ENCODE peak calls at places on chromosomes 13 and 19, in seven cellular contexts. One of them, this sample, is unnamed. For H3K9me3, the result is how much of the 10 kb centered on the place peaks cover.

GRCh38 chr13:79680485-79680884 is 199.5 kb downstream of the NDFIP2 start:
- DNase-seq in NT2/D1: no peak
- DNase-seq in left ventricle myocardium inferior: no peak
- DNase-seq in tibial artery: no peak
- DNase-seq in effector memory CD4-positive, alpha-beta T cell: no peak
- DNase-seq in BE2C: peak
- DNase-seq in upper lobe of right lung: no peak
- DNase-seq in this sample: no peak

GRCh38 chr13:25375727-25376358 is 4.1 kb downstream of the ATP8A2 start:
- DNase-seq in effector memory CD4-positive, alpha-beta T cell: peak
- DNase-seq in BE2C: peak
- DNase-seq in upper lobe of right lung: no peak
- DNase-seq in tibial artery: no peak
- DNase-seq in NT2/D1: no peak
- DNase-seq in left ventricle myocardium inferior: no peak
- DNase-seq in this sample: peak

GRCh38 chr13:89695343-89696257 is 1651.9 kb upstream of the MIR17HG start:
- DNase-seq in tibial artery: no peak
- DNase-seq in NT2/D1: peak
- DNase-seq in upper lobe of right lung: no peak
- DNase-seq in effector memory CD4-positive, alpha-beta T cell: no peak
- DNase-seq in left ventricle myocardium inferior: no peak
- DNase-seq in BE2C: peak
- DNase-seq in this sample: peak

GRCh38 chr13:95535243-95535642 is 17.3 kb upstream of the CLDN10 start:
- DNase-seq in upper lobe of right lung: no peak
- DNase-seq in tibial artery: no peak
- DNase-seq in left ventricle myocardium inferior: no peak
- DNase-seq in NT2/D1: no peak
- DNase-seq in effector memory CD4-positive, alpha-beta T cell: no peak
- DNase-seq in BE2C: no peak
- DNase-seq in this sample: no peak

GRCh38 chr19:2081873-2082810 is 14.0 kb downstream of the MOB3A start:
- DNase-seq in effector memory CD4-positive, alpha-beta T cell: peak
- DNase-seq in left ventricle myocardium inferior: no peak
- DNase-seq in tibial artery: no peak
- DNase-seq in NT2/D1: no peak
- DNase-seq in BE2C: no peak
- DNase-seq in upper lobe of right lung: no peak
- DNase-seq in this sample: no peak

GRCh38 chr13:44096906-44097305 is 217.2 kb downstream of the LACC1 start:
- DNase-seq in NT2/D1: no peak
- DNase-seq in BE2C: no peak
- DNase-seq in effector memory CD4-positive, alpha-beta T cell: no peak
- DNase-seq in tibial artery: no peak
- DNase-seq in upper lobe of right lung: no peak
- DNase-seq in left ventricle myocardium inferior: no peak
- DNase-seq in this sample: no peak

GRCh38 chr19:38729653-38730469 is 14.4 kb downstream of the CAPN12 start:
- DNase-seq in upper lobe of right lung: peak
- DNase-seq in tibial artery: no peak
- DNase-seq in left ventricle myocardium inferior: peak
- DNase-seq in NT2/D1: peak
- DNase-seq in effector memory CD4-positive, alpha-beta T cell: peak
- DNase-seq in BE2C: peak
- DNase-seq in this sample: peak

GRCh38 chr13:57123660-57124059 is 17.1 kb upstream of the PRR20A start:
- DNase-seq in tibial artery: peak
- DNase-seq in BE2C: no peak
- DNase-seq in effector memory CD4-positive, alpha-beta T cell: no peak
- DNase-seq in left ventricle myocardium inferior: peak
- DNase-seq in upper lobe of right lung: no peak
- DNase-seq in NT2/D1: no peak
- DNase-seq in this sample: no peak

GRCh38 chr19:22610121-22610520 is 24.0 kb upstream of the ZNF492 start:
- DNase-seq in upper lobe of right lung: no peak
- DNase-seq in effector memory CD4-positive, alpha-beta T cell: no peak
- DNase-seq in tibial artery: peak
- DNase-seq in BE2C: no peak
- DNase-seq in NT2/D1: no peak
- DNase-seq in left ventricle myocardium inferior: no peak
- DNase-seq in this sample: no peak

GRCh38 chr19:12838182-12838890 is at the start of gene MAST1:
- DNase-seq in BE2C: peak
- DNase-seq in upper lobe of right lung: peak
- DNase-seq in NT2/D1: no peak
- DNase-seq in effector memory CD4-positive, alpha-beta T cell: peak
- DNase-seq in tibial artery: no peak
- DNase-seq in left ventricle myocardium inferior: no peak
- DNase-seq in this sample: peak

GRCh38 chr19:13557756-13558398 is 51.6 kb upstream of the CACNA1A start:
- DNase-seq in NT2/D1: peak
- DNase-seq in left ventricle myocardium inferior: no peak
- DNase-seq in upper lobe of right lung: no peak
- DNase-seq in tibial artery: no peak
- DNase-seq in BE2C: no peak
- DNase-seq in effector memory CD4-positive, alpha-beta T cell: no peak
- DNase-seq in this sample: peak

GRCh38 chr13:71378992-71379905 is 487.8 kb downstream of the DACH1 start:
- DNase-seq in BE2C: no peak
- DNase-seq in tibial artery: no peak
- DNase-seq in effector memory CD4-positive, alpha-beta T cell: no peak
- DNase-seq in upper lobe of right lung: no peak
- DNase-seq in NT2/D1: no peak
- DNase-seq in left ventricle myocardium inferior: no peak
- DNase-seq in this sample: no peak

GRCh38 chr19:44072543-44073401 is 813 bp downstream of the ZNF284 start:
- DNase-seq in BE2C: no peak
- DNase-seq in effector memory CD4-positive, alpha-beta T cell: no peak
- DNase-seq in tibial artery: no peak
- DNase-seq in NT2/D1: no peak
- DNase-seq in upper lobe of right lung: no peak
- DNase-seq in left ventricle myocardium inferior: no peak
- DNase-seq in this sample: no peak

GRCh38 chr13:32496574-32497160 is 41.9 kb downstream of the N4BP2L2 start:
- DNase-seq in NT2/D1: no peak
- DNase-seq in upper lobe of right lung: no peak
- DNase-seq in left ventricle myocardium inferior: no peak
- DNase-seq in effector memory CD4-positive, alpha-beta T cell: no peak
- DNase-seq in tibial artery: no peak
- DNase-seq in BE2C: no peak
- DNase-seq in this sample: no peak

GRCh38 chr13:52022355-52022754 is 2.1 kb upstream of the UTP14C start:
- DNase-seq in effector memory CD4-positive, alpha-beta T cell: no peak
- DNase-seq in NT2/D1: no peak
- DNase-seq in BE2C: no peak
- DNase-seq in upper lobe of right lung: no peak
- DNase-seq in tibial artery: no peak
- DNase-seq in left ventricle myocardium inferior: no peak
- DNase-seq in this sample: no peak

GRCh38 chr13:87094646-87095045 is 576.5 kb upstream of the SLITRK5 start:
- DNase-seq in effector memory CD4-positive, alpha-beta T cell: no peak
- DNase-seq in BE2C: no peak
- DNase-seq in upper lobe of right lung: no peak
- DNase-seq in left ventricle myocardium inferior: no peak
- DNase-seq in NT2/D1: no peak
- DNase-seq in tibial artery: no peak
- DNase-seq in this sample: no peak

GRCh38 chr13:56347014-56347413 is 793.7 kb upstream of the PRR20A start:
- DNase-seq in tibial artery: no peak
- DNase-seq in effector memory CD4-positive, alpha-beta T cell: no peak
- DNase-seq in left ventricle myocardium inferior: no peak
- DNase-seq in BE2C: no peak
- DNase-seq in NT2/D1: no peak
- DNase-seq in upper lobe of right lung: no peak
- DNase-seq in this sample: no peak

GRCh38 chr13:27476943-27477681 is 26.7 kb upstream of the MTIF3 start:
- DNase-seq in NT2/D1: no peak
- DNase-seq in tibial artery: no peak
- DNase-seq in left ventricle myocardium inferior: no peak
- DNase-seq in upper lobe of right lung: no peak
- DNase-seq in effector memory CD4-positive, alpha-beta T cell: no peak
- DNase-seq in BE2C: no peak
- DNase-seq in this sample: no peak

GRCh38 chr13:61156753-61157152 is 258.9 kb downstream of the PCDH20 start:
- DNase-seq in NT2/D1: no peak
- DNase-seq in BE2C: no peak
- DNase-seq in tibial artery: no peak
- DNase-seq in effector memory CD4-positive, alpha-beta T cell: no peak
- DNase-seq in upper lobe of right lung: no peak
- DNase-seq in left ventricle myocardium inferior: no peak
- DNase-seq in this sample: no peak

GRCh38 chr19:45768644-45769053 is 403 bp downstream of the SIX5 start:
- DNase-seq in NT2/D1: no peak
- DNase-seq in effector memory CD4-positive, alpha-beta T cell: peak
- DNase-seq in tibial artery: no peak
- DNase-seq in upper lobe of right lung: no peak
- DNase-seq in left ventricle myocardium inferior: peak
- DNase-seq in BE2C: no peak
- DNase-seq in this sample: peak

GRCh38 chr19:6501740-6502648 is at the start of gene TUBB4A:
- DNase-seq in left ventricle myocardium inferior: peak
- DNase-seq in tibial artery: no peak
- DNase-seq in BE2C: peak
- DNase-seq in upper lobe of right lung: no peak
- DNase-seq in NT2/D1: no peak
- DNase-seq in effector memory CD4-positive, alpha-beta T cell: no peak
- DNase-seq in this sample: peak

GRCh38 chr13:49859568-49859967 is 67.1 kb upstream of the KPNA3 start:
- DNase-seq in left ventricle myocardium inferior: no peak
- DNase-seq in tibial artery: no peak
- DNase-seq in BE2C: no peak
- DNase-seq in effector memory CD4-positive, alpha-beta T cell: no peak
- DNase-seq in upper lobe of right lung: no peak
- DNase-seq in NT2/D1: no peak
- DNase-seq in this sample: no peak
- H3K9me3 ChIP-seq in left ventricle myocardium inferior: under half
- H3K9me3 ChIP-seq in tibial artery: under half
- H3K9me3 ChIP-seq in BE2C: under half
- H3K9me3 ChIP-seq in effector memory CD4-positive, alpha-beta T cell: under half
- H3K9me3 ChIP-seq in upper lobe of right lung: under half
- H3K9me3 ChIP-seq in NT2/D1: under half
- H3K9me3 ChIP-seq in this sample: under half

DNA sequence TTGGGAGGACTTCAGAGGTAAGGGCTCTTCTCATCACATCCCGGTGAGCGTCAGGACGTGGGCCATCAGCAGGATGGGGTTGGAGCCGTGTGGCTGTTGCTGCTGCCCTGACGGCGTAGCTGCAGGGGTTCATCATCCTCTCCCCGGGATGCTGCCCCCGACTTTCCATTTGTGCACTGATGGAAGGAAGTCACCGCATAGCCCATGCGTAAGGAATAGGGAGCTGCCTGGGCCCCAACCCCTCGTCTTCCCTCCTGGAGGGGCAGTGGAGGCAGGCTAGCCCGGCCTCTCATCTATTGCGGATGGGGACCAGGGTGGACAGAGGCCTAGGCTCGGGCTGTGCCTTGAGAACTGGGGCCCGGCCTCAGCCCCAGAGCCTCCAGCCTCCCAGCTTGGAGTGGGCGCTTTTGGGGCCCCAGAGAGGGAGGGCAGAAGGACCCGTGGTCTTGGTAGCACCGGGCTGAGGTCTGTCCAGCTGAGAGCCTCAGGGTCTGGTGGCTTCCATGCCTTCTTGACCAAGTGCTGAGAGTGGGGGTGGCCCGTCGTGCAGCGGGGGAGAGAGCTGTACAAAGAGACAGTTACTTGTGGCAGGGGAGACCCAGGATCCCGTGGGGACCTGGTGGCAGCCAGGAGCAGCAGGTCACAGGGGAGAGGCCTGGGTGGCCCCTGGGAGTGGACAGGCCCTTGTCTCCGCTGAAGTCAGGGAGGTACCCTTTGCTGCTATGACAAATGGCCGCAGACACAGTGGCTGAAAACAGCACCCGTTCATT is 44.0 kb downstream of the KDM4B start:
- DNase-seq in upper lobe of right lung: no peak
- DNase-seq in left ventricle myocardium inferior: no peak
- DNase-seq in NT2/D1: no peak
- DNase-seq in BE2C: no peak
- DNase-seq in tibial artery: no peak
- DNase-seq in effector memory CD4-positive, alpha-beta T cell: no peak
- DNase-seq in this sample: no peak
- H3K9me3 ChIP-seq in upper lobe of right lung: under half
- H3K9me3 ChIP-seq in left ventricle myocardium inferior: under half
- H3K9me3 ChIP-seq in NT2/D1: under half
- H3K9me3 ChIP-seq in BE2C: under half
- H3K9me3 ChIP-seq in tibial artery: under half
- H3K9me3 ChIP-seq in effector memory CD4-positive, alpha-beta T cell: under half
- H3K9me3 ChIP-seq in this sample: under half

DNA sequence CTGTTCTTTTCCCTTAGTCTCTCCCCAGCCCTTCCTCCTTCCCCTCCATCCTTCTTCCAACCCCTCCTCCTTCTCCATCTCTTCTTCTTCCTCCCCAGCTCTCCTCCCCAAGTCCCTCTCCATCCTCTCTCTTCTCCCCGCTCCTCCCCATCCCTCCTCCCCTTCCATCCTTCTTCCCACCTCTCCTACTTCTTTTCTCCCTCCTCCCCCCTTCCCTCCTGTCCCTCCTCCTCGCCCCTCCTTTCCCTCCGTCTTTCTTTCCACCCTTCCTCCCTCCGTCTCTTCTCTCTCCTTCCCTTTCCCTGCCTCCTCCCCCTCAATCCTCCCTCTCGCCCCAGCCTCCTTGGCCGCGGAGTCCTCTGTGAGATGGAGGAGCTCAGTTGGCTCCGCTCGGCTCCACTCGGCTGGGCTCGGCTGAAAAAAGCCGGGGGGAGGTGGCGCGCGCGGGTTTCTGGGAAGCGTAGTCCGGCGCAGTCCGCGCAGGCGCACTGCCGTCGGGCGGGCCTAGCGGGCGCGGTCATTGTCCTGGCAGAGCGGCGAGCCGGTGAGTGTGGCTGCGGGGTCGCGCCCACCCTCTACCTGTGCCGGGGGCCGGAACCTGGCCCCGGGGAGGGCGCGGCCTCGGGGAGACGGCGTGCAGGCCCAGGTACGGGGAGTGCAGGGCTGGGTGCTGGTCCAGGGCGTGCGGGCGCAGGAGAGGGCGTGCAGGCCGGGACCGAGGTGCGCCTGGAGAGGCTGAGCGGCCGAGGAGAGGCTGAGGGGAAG is at the start of gene ZNF71:
- DNase-seq in NT2/D1: peak
- DNase-seq in BE2C: peak
- DNase-seq in left ventricle myocardium inferior: peak
- DNase-seq in effector memory CD4-positive, alpha-beta T cell: peak
- DNase-seq in upper lobe of right lung: peak
- DNase-seq in tibial artery: peak
- DNase-seq in this sample: peak
- H3K9me3 ChIP-seq in NT2/D1: under half
- H3K9me3 ChIP-seq in BE2C: under half
- H3K9me3 ChIP-seq in left ventricle myocardium inferior: under half
- H3K9me3 ChIP-seq in effector memory CD4-positive, alpha-beta T cell: under half
- H3K9me3 ChIP-seq in upper lobe of right lung: under half
- H3K9me3 ChIP-seq in tibial artery: under half
- H3K9me3 ChIP-seq in this sample: under half

DNA sequence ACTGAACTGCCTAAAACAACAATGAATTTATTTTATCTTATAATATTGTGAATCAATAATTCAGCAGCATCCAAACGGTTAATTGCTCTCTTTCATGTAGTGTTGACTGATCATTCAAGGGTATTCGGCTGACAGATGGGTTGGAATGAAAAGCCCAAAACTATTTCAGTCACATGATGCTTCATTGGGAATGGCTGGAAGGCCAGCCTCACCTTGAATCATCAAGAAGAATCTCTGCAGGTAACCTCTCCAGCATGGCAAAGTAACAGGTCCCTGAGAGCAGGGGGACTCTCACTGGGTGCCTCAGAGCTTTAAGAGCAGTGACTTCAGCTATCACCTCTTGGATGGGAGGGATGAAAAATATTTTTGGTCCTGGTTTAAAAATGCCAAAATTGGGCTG is 1395.7 kb downstream of the OLFM4 start:
- DNase-seq in left ventricle myocardium inferior: no peak
- DNase-seq in tibial artery: no peak
- DNase-seq in upper lobe of right lung: no peak
- DNase-seq in NT2/D1: no peak
- DNase-seq in BE2C: no peak
- DNase-seq in effector memory CD4-positive, alpha-beta T cell: no peak
- DNase-seq in this sample: peak
- H3K9me3 ChIP-seq in left ventricle myocardium inferior: under half
- H3K9me3 ChIP-seq in tibial artery: under half
- H3K9me3 ChIP-seq in upper lobe of right lung: under half
- H3K9me3 ChIP-seq in NT2/D1: under half
- H3K9me3 ChIP-seq in BE2C: under half
- H3K9me3 ChIP-seq in effector memory CD4-positive, alpha-beta T cell: under half
- H3K9me3 ChIP-seq in this sample: under half

This sample was measured in endodermal cell.